ENCODE peak calls at places on chromosomes 13 and 19, in five cellular contexts. One of them, this sample, is unnamed.
A peak's percentile ranks its signal among the peaks of the same experiment; 100 is the strongest.

GRCh38 chr13:41462427-41462826 is 5.1 kb downstream of the RGCC start:
- DNase-seq in endodermal cell: no peak
- DNase-seq in GM23248: no peak
- DNase-seq in ascending aorta: no peak
- DNase-seq in body of pancreas: no peak
- DNase-seq in this sample: no peak

GRCh38 chr13:40464991-40465390 is 201.4 kb downstream of the FOXO1 start:
- DNase-seq in GM23248: no peak
- DNase-seq in ascending aorta: no peak
- DNase-seq in endodermal cell: no peak
- DNase-seq in body of pancreas: no peak
- DNase-seq in this sample: no peak

GRCh38 chr13:32754179-32754578 is 167.9 kb downstream of the PDS5B start:
- DNase-seq in body of pancreas: no peak
- DNase-seq in ascending aorta: no peak
- DNase-seq in endodermal cell: no peak
- DNase-seq in GM23248: no peak
- DNase-seq in this sample: no peak

GRCh38 chr19:30162718-30163117 is 209.5 kb upstream of the ZNF536 start:
- DNase-seq in endodermal cell: no peak
- DNase-seq in ascending aorta: no peak
- DNase-seq in body of pancreas: no peak
- DNase-seq in GM23248: no peak
- DNase-seq in this sample: no peak

GRCh38 chr13:76472916-76473315 is 413.3 kb downstream of the KCTD12 start:
- DNase-seq in GM23248: no peak
- DNase-seq in endodermal cell: no peak
- DNase-seq in body of pancreas: no peak
- DNase-seq in ascending aorta: no peak
- DNase-seq in this sample: no peak

GRCh38 chr19:42169486-42169885 is 37.2 kb upstream of the POU2F2 start:
- DNase-seq in body of pancreas: no peak
- DNase-seq in GM23248: no peak
- DNase-seq in ascending aorta: no peak
- DNase-seq in endodermal cell: no peak
- DNase-seq in this sample: no peak

GRCh38 chr19:7925171-7925837 is 631 bp downstream of the CTXN1 start:
- DNase-seq in GM23248: peak; percentile 89
- DNase-seq in body of pancreas: peak; percentile 62
- DNase-seq in endodermal cell: peak; percentile 98
- DNase-seq in ascending aorta: no peak
- DNase-seq in this sample: peak; percentile 99

GRCh38 chr13:76019421-76020044 is 383.4 kb downstream of the LMO7 start:
- DNase-seq in ascending aorta: no peak
- DNase-seq in endodermal cell: peak; percentile 91
- DNase-seq in GM23248: no peak
- DNase-seq in body of pancreas: no peak
- DNase-seq in this sample: peak; percentile 0

GRCh38 chr13:37929308-37929707 is 59.7 kb upstream of the TRPC4 start:
- DNase-seq in endodermal cell: no peak
- DNase-seq in ascending aorta: no peak
- DNase-seq in body of pancreas: no peak
- DNase-seq in GM23248: no peak
- DNase-seq in this sample: no peak

GRCh38 chr19:43505186-43505456 is 575 bp upstream of the PHLDB3 start:
- DNase-seq in ascending aorta: no peak
- DNase-seq in body of pancreas: no peak
- DNase-seq in GM23248: no peak
- DNase-seq in endodermal cell: no peak
- DNase-seq in this sample: no peak
- H3K4me3 ChIP-seq in ascending aorta: peak overlapping the region; percentile 78
- H3K4me3 ChIP-seq in body of pancreas: no peak overlapping the region
- H3K4me3 ChIP-seq in GM23248: peak overlapping the region; percentile 73
- H3K4me3 ChIP-seq in endodermal cell: peak overlapping the region; percentile 86
- H3K4me3 ChIP-seq in this sample: no peak overlapping the region

GRCh38 chr19:5045015-5045414 is 76.1 kb downstream of the KDM4B start:
- DNase-seq in ascending aorta: no peak
- DNase-seq in endodermal cell: no peak
- DNase-seq in GM23248: no peak
- DNase-seq in body of pancreas: no peak
- DNase-seq in this sample: no peak
- H3K27me3 ChIP-seq in ascending aorta: no peaks in the 10 kb centered on the region
- H3K27me3 ChIP-seq in endodermal cell: no peaks in the 10 kb centered on the region
- H3K27me3 ChIP-seq in GM23248: no peaks in the 10 kb centered on the region
- H3K27me3 ChIP-seq in body of pancreas: no peaks in the 10 kb centered on the region
- H3K27me3 ChIP-seq in this sample: no peaks in the 10 kb centered on the region

DNA sequence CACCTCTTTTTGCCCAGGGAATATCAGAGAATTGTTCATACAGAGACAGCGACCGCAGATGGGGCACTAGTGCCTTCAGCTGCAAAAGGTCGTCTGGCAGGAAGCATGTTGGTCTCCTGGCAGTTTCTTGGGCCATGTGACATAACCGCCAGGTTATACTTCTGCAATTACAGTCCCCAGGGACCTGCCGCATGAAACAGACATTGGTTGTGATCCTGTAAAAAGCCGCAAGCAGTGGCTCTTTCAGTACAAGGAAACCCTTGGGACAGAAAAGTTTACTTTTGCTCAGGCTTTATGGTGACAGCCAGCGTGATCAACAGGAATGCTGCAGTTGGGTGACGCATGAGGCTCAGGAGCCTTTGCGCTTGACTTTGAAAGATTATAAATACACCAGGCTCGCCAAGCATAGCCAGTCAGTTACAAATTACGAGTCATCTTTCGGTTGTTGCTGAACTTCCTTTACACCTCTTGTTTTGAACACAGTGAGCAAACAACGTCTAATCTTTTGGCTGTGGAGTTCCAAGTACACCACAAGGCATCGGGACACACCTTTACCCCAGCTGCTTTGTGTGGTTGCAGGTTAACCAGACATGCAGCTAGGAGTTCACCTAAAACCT is 50.5 kb upstream of the UBE2L5 start:
- DNase-seq in endodermal cell: no peak
- DNase-seq in GM23248: peak; percentile 86
- DNase-seq in ascending aorta: no peak
- DNase-seq in body of pancreas: peak; percentile 47
- DNase-seq in this sample: no peak
- H3K4me3 ChIP-seq in endodermal cell: no peak overlapping the region
- H3K4me3 ChIP-seq in GM23248: no peak overlapping the region
- H3K4me3 ChIP-seq in ascending aorta: no peak overlapping the region
- H3K4me3 ChIP-seq in body of pancreas: no peak overlapping the region
- H3K4me3 ChIP-seq in this sample: no peak overlapping the region

GRCh38 chr19:28406237-28406596 is 806.7 kb downstream of the UQCRFS1 start:
- DNase-seq in body of pancreas: no peak
- DNase-seq in endodermal cell: no peak
- DNase-seq in ascending aorta: no peak
- DNase-seq in GM23248: no peak
- DNase-seq in this sample: no peak
- H3K27me3 ChIP-seq in body of pancreas: no peaks in the 10 kb centered on the region
- H3K27me3 ChIP-seq in endodermal cell: no peaks in the 10 kb centered on the region
- H3K27me3 ChIP-seq in ascending aorta: no peaks in the 10 kb centered on the region
- H3K27me3 ChIP-seq in GM23248: peaks cover 48% of the 10 kb centered on the region
- H3K27me3 ChIP-seq in this sample: no peaks in the 10 kb centered on the region

GRCh38 chr19:290539-291521 is at the start of gene PLPP2:
- DNase-seq in body of pancreas: peak; percentile 78
- DNase-seq in ascending aorta: no peak
- DNase-seq in endodermal cell: peak; percentile 97
- DNase-seq in GM23248: peak; percentile 57
- DNase-seq in this sample: peak; percentile 97

GRCh38 chr19:291561-292280 is 518 bp upstream of the PLPP2 start:
- DNase-seq in ascending aorta: no peak
- DNase-seq in GM23248: peak; percentile 20
- DNase-seq in endodermal cell: peak; percentile 70
- DNase-seq in body of pancreas: no peak
- DNase-seq in this sample: peak; percentile 85

GRCh38 chr19:293436-294110 is 2.4 kb upstream of the PLPP2 start:
- DNase-seq in body of pancreas: no peak
- DNase-seq in GM23248: no peak
- DNase-seq in endodermal cell: peak; percentile 54
- DNase-seq in ascending aorta: no peak
- DNase-seq in this sample: peak; percentile 32

GRCh38 chr19:292951-293350 is 1.7 kb upstream of the PLPP2 start:
- DNase-seq in body of pancreas: no peak
- DNase-seq in GM23248: no peak
- DNase-seq in ascending aorta: no peak
- DNase-seq in endodermal cell: peak; percentile 44
- DNase-seq in this sample: no peak

DNA sequence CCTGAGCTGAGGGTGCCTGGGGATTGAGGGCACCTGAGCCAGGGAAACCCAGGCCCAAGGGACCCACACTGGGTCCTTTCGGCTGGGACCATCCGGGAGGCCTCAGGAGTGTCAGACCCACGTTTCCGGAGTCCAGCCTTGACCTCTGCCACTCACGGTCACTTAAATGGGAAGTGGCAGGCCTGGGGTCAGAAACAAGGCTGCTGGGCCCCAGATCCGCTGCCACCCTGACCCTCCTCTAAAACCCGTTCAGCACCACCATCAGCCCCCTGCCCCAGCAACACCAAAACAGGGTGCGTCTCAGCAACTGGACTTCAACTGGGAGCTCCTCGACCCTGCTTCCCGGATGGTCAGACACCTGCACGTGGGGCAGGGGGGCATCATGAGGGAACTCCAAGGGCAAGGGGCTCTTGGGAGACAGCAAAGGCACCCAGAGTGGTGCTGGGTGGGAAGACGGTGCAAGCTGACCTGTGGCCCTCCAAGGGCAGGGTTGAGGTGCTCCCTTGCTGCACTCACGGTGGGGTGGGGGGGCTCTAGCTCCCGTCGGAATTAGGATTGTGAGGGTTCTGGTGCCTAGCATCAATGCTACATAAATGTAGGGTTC is 1.2 kb upstream of the PLPP2 start:
- DNase-seq in GM23248: no peak
- DNase-seq in endodermal cell: peak; percentile 54
- DNase-seq in ascending aorta: no peak
- DNase-seq in body of pancreas: no peak
- DNase-seq in this sample: peak; percentile 52
- H3K4me3 ChIP-seq in GM23248: no peak overlapping the region
- H3K4me3 ChIP-seq in endodermal cell: no peak overlapping the region
- H3K4me3 ChIP-seq in ascending aorta: no peak overlapping the region
- H3K4me3 ChIP-seq in body of pancreas: no peak overlapping the region
- H3K4me3 ChIP-seq in this sample: no peak overlapping the region

GRCh38 chr19:50562996-50563395 is 5.2 kb downstream of the LRRC4B start:
- DNase-seq in GM23248: no peak
- DNase-seq in endodermal cell: no peak
- DNase-seq in ascending aorta: no peak
- DNase-seq in body of pancreas: no peak
- DNase-seq in this sample: peak; percentile 41

GRCh38 chr19:50564229-50565105 is 3.8 kb downstream of the LRRC4B start:
- DNase-seq in ascending aorta: no peak
- DNase-seq in body of pancreas: no peak
- DNase-seq in endodermal cell: peak; percentile 52
- DNase-seq in GM23248: no peak
- DNase-seq in this sample: peak; percentile 67

GRCh38 chr19:50562329-50562728 is 5.9 kb downstream of the LRRC4B start:
- DNase-seq in ascending aorta: no peak
- DNase-seq in body of pancreas: no peak
- DNase-seq in GM23248: no peak
- DNase-seq in endodermal cell: peak; percentile 55
- DNase-seq in this sample: peak; percentile 69

GRCh38 chr19:50565984-50566903 is 2.0 kb downstream of the LRRC4B start:
- DNase-seq in endodermal cell: peak; percentile 77
- DNase-seq in body of pancreas: no peak
- DNase-seq in ascending aorta: no peak
- DNase-seq in GM23248: no peak
- DNase-seq in this sample: peak; percentile 91

GRCh38 chr19:50563597-50563996 is 4.6 kb downstream of the LRRC4B start:
- DNase-seq in body of pancreas: no peak
- DNase-seq in ascending aorta: no peak
- DNase-seq in GM23248: no peak
- DNase-seq in endodermal cell: no peak
- DNase-seq in this sample: peak; percentile 41
- H3K27me3 ChIP-seq in body of pancreas: peaks cover 20% of the 10 kb centered on the region
- H3K27me3 ChIP-seq in ascending aorta: peaks cover 11% of the 10 kb centered on the region
- H3K27me3 ChIP-seq in GM23248: peaks cover 44% of the 10 kb centered on the region
- H3K27me3 ChIP-seq in endodermal cell: peaks cover 28% of the 10 kb centered on the region
- H3K27me3 ChIP-seq in this sample: peaks cover 45% of the 10 kb centered on the region

GRCh38 chr13:67134322-67135129 is 95.6 kb downstream of the PCDH9 start:
- DNase-seq in endodermal cell: no peak
- DNase-seq in ascending aorta: no peak
- DNase-seq in body of pancreas: no peak
- DNase-seq in GM23248: no peak
- DNase-seq in this sample: no peak

GRCh38 chr13:67136157-67136556 is 94.0 kb downstream of the PCDH9 start:
- DNase-seq in body of pancreas: no peak
- DNase-seq in endodermal cell: no peak
- DNase-seq in GM23248: no peak
- DNase-seq in ascending aorta: no peak
- DNase-seq in this sample: no peak

GRCh38 chr13:67133476-67133875 is 96.7 kb downstream of the PCDH9 start:
- DNase-seq in body of pancreas: no peak
- DNase-seq in endodermal cell: no peak
- DNase-seq in ascending aorta: no peak
- DNase-seq in GM23248: no peak
- DNase-seq in this sample: no peak

GRCh38 chr13:67137044-67137735 is 92.9 kb downstream of the PCDH9 start:
- DNase-seq in endodermal cell: no peak
- DNase-seq in body of pancreas: no peak
- DNase-seq in GM23248: no peak
- DNase-seq in ascending aorta: no peak
- DNase-seq in this sample: no peak

GRCh38 chr13:67135356-67135755 is 94.8 kb downstream of the PCDH9 start:
- DNase-seq in GM23248: no peak
- DNase-seq in body of pancreas: no peak
- DNase-seq in endodermal cell: no peak
- DNase-seq in ascending aorta: no peak
- DNase-seq in this sample: no peak
- H3K4me3 ChIP-seq in GM23248: no peak overlapping the region
- H3K4me3 ChIP-seq in body of pancreas: no peak overlapping the region
- H3K4me3 ChIP-seq in endodermal cell: no peak overlapping the region
- H3K4me3 ChIP-seq in ascending aorta: no peak overlapping the region
- H3K4me3 ChIP-seq in this sample: no peak overlapping the region

DNA sequence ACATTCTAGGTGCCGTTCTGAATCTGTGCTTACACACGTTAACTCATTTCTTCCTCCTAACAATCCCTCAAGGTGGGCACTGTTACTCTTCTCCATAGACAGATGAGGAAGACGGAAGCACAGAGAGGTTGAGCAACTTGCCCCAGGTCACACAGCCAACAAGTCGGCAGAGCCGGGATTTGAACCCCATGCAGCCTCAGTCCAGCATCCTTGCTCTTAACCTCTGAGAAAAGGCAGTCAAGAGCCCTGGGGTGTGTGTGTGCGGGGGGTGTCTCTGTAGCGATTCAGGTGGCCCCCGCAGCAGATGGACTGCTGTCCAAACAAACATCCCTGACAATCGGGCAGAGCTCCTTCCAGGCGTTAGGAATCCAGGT is 6.3 kb downstream of the PTPRS start:
- DNase-seq in body of pancreas: no peak
- DNase-seq in endodermal cell: no peak
- DNase-seq in GM23248: no peak
- DNase-seq in ascending aorta: no peak
- DNase-seq in this sample: no peak
- H3K27me3 ChIP-seq in body of pancreas: peaks cover 20% of the 10 kb centered on the region
- H3K27me3 ChIP-seq in endodermal cell: no peaks in the 10 kb centered on the region
- H3K27me3 ChIP-seq in GM23248: no peaks in the 10 kb centered on the region
- H3K27me3 ChIP-seq in ascending aorta: peaks cover 4% of the 10 kb centered on the region
- H3K27me3 ChIP-seq in this sample: no peaks in the 10 kb centered on the region

This sample was measured in H7.